ENCODE peak calls at places on chromosome 22, in five cellular contexts. W is IMR-90, T is fibroblast of lung, S is right lobe of liver, M is Caco-2. H is an unnamed sample. For H3K36me3, the result is how much of the 10 kb centered on the place peaks cover.

GRCh38 chr22:17369553-17370035 is 334 bp downstream of the CECR2 start:
- DNase-seq in W (no peak), T (no peak), S (peak), M (peak), H (no peak)

GRCh38 chr22:38786631-38787030 is 7.3 kb downstream of the DNAL4 start:
- DNase-seq in W (no peak), T (no peak), S (no peak), M (no peak), H (no peak)

GRCh38 chr22:48959496-48959895 is 868.2 kb downstream of the BRD1 start:
- DNase-seq in W (no peak), T (no peak), S (no peak), M (no peak), H (no peak)

GRCh38 chr22:24578355-24579241 is 14.3 kb downstream of the LRRC75B start:
- DNase-seq in W (peak), T (no peak), S (no peak), M (peak), H (peak)

GRCh38 chr22:39149915-39150847 is 2.3 kb downstream of the CBX7 start:
- DNase-seq in W (no peak), T (no peak), S (no peak), M (peak), H (no peak)

GRCh38 chr22:36822581-36822980 is 5.7 kb upstream of the PVALB start:
- DNase-seq in W (no peak), T (no peak), S (no peak), M (no peak), H (no peak)

GRCh38 chr22:17063372-17064106 is 21.3 kb upstream of the IL17RA start:
- DNase-seq in W (no peak), T (no peak), S (peak), M (no peak), H (no peak)

GRCh38 chr22:24996420-24996952 is 44.0 kb downstream of the KIAA1671 start:
- DNase-seq in W (no peak), T (peak), S (no peak), M (peak), H (no peak)

GRCh38 chr22:39873963-39874362 is 19.6 kb downstream of the ENTHD1 start:
- DNase-seq in W (no peak), T (peak), S (no peak), M (no peak), H (no peak)

GRCh38 chr22:48178536-48178935 is 1416.1 kb downstream of the TBC1D22A start:
- DNase-seq in W (no peak), T (no peak), S (no peak), M (no peak), H (no peak)

GRCh38 chr22:23157560-23158515 is 12.6 kb downstream of the RAB36 start:
- DNase-seq in W (no peak), T (no peak), S (no peak), M (no peak), H (no peak)

GRCh38 chr22:27110985-27111451 is 453.6 kb downstream of the MIAT start:
- DNase-seq in W (peak), T (peak), S (no peak), M (peak), H (no peak)

GRCh38 chr22:49951001-49951677 is 9.4 kb upstream of the PIM3 start:
- DNase-seq in W (peak), T (no peak), S (no peak), M (peak), H (peak)

GRCh38 chr22:37842015-37842793 is 1.9 kb downstream of the ANKRD54 start:
- DNase-seq in W (no peak), T (no peak), S (no peak), M (no peak), H (peak)

GRCh38 chr22:25566812-25567211 is 2.3 kb downstream of the GRK3 start:
- DNase-seq in W (no peak), T (no peak), S (no peak), M (no peak), H (no peak)

GRCh38 chr22:30826670-30827355 is 132.1 kb downstream of the OSBP2 start:
- DNase-seq in W (no peak), T (no peak), S (no peak), M (no peak), H (no peak)

GRCh38 chr22:49015993-49016908 is 811.4 kb downstream of the BRD1 start:
- DNase-seq in W (no peak), T (no peak), S (no peak), M (no peak), H (no peak)

GRCh38 chr22:40671796-40672360 is 7.4 kb upstream of the MCHR1 start:
- DNase-seq in W (no peak), T (no peak), S (no peak), M (no peak), H (no peak)

GRCh38 chr22:28019360-28019759 is 100.3 kb upstream of the PITPNB start:
- DNase-seq in W (no peak), T (peak), S (no peak), M (peak), H (no peak)

GRCh38 chr22:23073506-23074229 is 3.3 kb downstream of the GNAZ start:
- DNase-seq in W (no peak), T (no peak), S (peak), M (no peak), H (no peak)

GRCh38 chr22:49994361-49995058 is 18.1 kb downstream of the IL17REL start:
- DNase-seq in W (no peak), T (no peak), S (no peak), M (no peak), H (no peak)

GRCh38 chr22:33315954-33316353 is 257.8 kb upstream of the SYN3 start:
- DNase-seq in W (no peak), T (no peak), S (no peak), M (no peak), H (no peak)
- H3K4me3 ChIP-seq in W (no peak), T (no peak), S (no peak), M (no peak), H (no peak)

GRCh38 chr22:21683401-21683811 is 17.6 kb downstream of the PPIL2 start:
- DNase-seq in W (no peak), T (no peak), S (no peak), M (no peak), H (no peak)
- H3K36me3 ChIP-seq in W (half or more), T (under half), S (under half), M (under half), H (under half)

GRCh38 chr22:20312396-20313191 is 7.3 kb downstream of the DGCR6L start:
- DNase-seq in W (no peak), T (no peak), S (peak), M (no peak), H (no peak)
- H3K4me3 ChIP-seq in W (no peak), T (no peak), S (no peak), M (no peak), H (no peak)

GRCh38 chr22:46923394-46923793 is 160.9 kb downstream of the TBC1D22A start:
- DNase-seq in W (no peak), T (no peak), S (no peak), M (no peak), H (no peak)
- H3K36me3 ChIP-seq in W (under half), T (under half), S (under half), M (under half), H (under half)

GRCh38 chr22:42717197-42717967 is 3.3 kb downstream of the A4GALT start:
- DNase-seq in W (no peak), T (no peak), S (no peak), M (peak), H (peak)
- H3K4me3 ChIP-seq in W (no peak), T (no peak), S (no peak), M (no peak), H (no peak)